ENCODE peak calls at places on chromosomes 4 and X, in ten cellular contexts. M is tibial artery, G is AG04450, H is NCI-H2081, A is NCI-H345, Q is WERI-Rb-1, T is heart right ventricle, L is epithelial cell of esophagus, N is pancreas, C is GM10248. U is an unnamed sample.

GRCh38 chr4:24643774-24644520 is 59.6 kb upstream of the DHX15 start:
- DNase-seq in A (no peak), C (no peak), N (no peak), Q (no peak), M (no peak), T (no peak), L (no peak), H (no peak), G (no peak), U (no peak)

GRCh38 chr4:2560167-2560566 is 23.7 kb downstream of the FAM193A start:
- DNase-seq in H (no peak), N (no peak), M (no peak), C (no peak), G (no peak), A (no peak), L (no peak), T (no peak), Q (no peak), U (no peak)

GRCh38 chr4:2482693-2483092 is 13.8 kb downstream of the RNF4 start:
- DNase-seq in T (no peak), H (peak; percentile 80), C (peak; percentile 71), L (no peak), A (no peak), G (no peak), Q (peak; percentile 40), N (no peak), M (no peak), U (peak; percentile 36)

GRCh38 chrX:9273744-9274143 is 191.1 kb upstream of the TBL1X start:
- DNase-seq in G (no peak), H (no peak), Q (no peak), M (no peak), A (no peak), C (no peak), T (no peak), L (no peak), N (no peak), U (no peak)

GRCh38 chr4:183721207-183722081 is 62.4 kb downstream of the TRAPPC11 start:
- DNase-seq in L (peak; percentile 22), Q (no peak), A (no peak), C (peak; percentile 42), G (no peak), N (peak; percentile 88), M (no peak), T (peak; percentile 83), H (no peak), U (no peak)

GRCh38 chr4:84568496-84568895 is 14.4 kb upstream of the CDS1 start:
- DNase-seq in Q (no peak), H (no peak), L (no peak), N (no peak), G (no peak), T (no peak), M (no peak), A (no peak), C (no peak), U (no peak)

GRCh38 chrX:80747832-80748231 is 61.8 kb downstream of the BRWD3 start:
- DNase-seq in L (peak; percentile 5), H (no peak), M (no peak), C (no peak), T (no peak), G (no peak), A (no peak), N (no peak), Q (no peak), U (no peak)

GRCh38 chr4:122218762-122219161 is 66.6 kb downstream of the BLTP1 start:
- DNase-seq in G (no peak), Q (no peak), M (no peak), L (peak; percentile 6), H (no peak), T (no peak), N (no peak), A (no peak), C (no peak), U (peak; percentile 4)

GRCh38 chr4:129162450-129162849 is 66.5 kb downstream of the C4orf33 start:
- DNase-seq in L (no peak), M (no peak), T (no peak), G (no peak), N (no peak), Q (no peak), H (no peak), C (no peak), A (no peak), U (no peak)

GRCh38 chr4:141158219-141158618 is 24.9 kb upstream of the RNF150 start:
- DNase-seq in A (peak; percentile 22), Q (no peak), H (peak; percentile 5), G (no peak), N (no peak), T (no peak), L (peak; percentile 36), M (no peak), C (peak; percentile 25), U (peak; percentile 22)

GRCh38 chrX:31931225-31931624 is 859.4 kb upstream of the FTHL17 start:
- DNase-seq in T (no peak), L (peak; percentile 78), C (no peak), G (no peak), H (no peak), M (no peak), N (no peak), Q (no peak), A (no peak), U (no peak)

GRCh38 chr4:88027611-88028608 is 20.5 kb downstream of the PKD2 start:
- DNase-seq in G (peak; percentile 73), T (no peak), Q (no peak), L (peak; percentile 92), A (no peak), H (no peak), M (no peak), N (no peak), C (no peak), U (no peak)

GRCh38 chr4:42617030-42617429 is 39.9 kb downstream of the ATP8A1 start:
- DNase-seq in H (no peak), N (no peak), Q (no peak), T (no peak), L (no peak), C (no peak), A (no peak), M (no peak), G (no peak), U (no peak)

GRCh38 chr4:53592128-53592527 is 842 bp upstream of the LNX1 start:
- DNase-seq in L (peak; percentile 56), M (no peak), N (no peak), Q (no peak), A (no peak), C (no peak), H (peak; percentile 59), G (no peak), T (no peak), U (no peak)

GRCh38 chr4:16496501-16496900 is 270.2 kb upstream of the TAPT1 start:
- DNase-seq in G (peak; percentile 33), A (no peak), L (peak; percentile 35), T (no peak), Q (no peak), C (no peak), M (no peak), H (no peak), N (no peak), U (no peak)